ENCODE peak calls at places on chromosome 17, in five cellular contexts. One of them, this sample, is unnamed.

GRCh38 chr17:36930501-36930900 is 6.8 kb upstream of the LHX1 start:
- DNase-seq in fibroblast of lung: no peak
- DNase-seq in cardiac muscle cell: no peak
- DNase-seq in SK-N-SH: no peak
- DNase-seq in IMR-90: no peak
- DNase-seq in this sample: no peak

GRCh38 chr17:42387221-42387657 is 1.0 kb downstream of the STAT3 start:
- DNase-seq in fibroblast of lung: peak; percentile 89
- DNase-seq in SK-N-SH: peak; percentile 41
- DNase-seq in IMR-90: peak; percentile 74
- DNase-seq in cardiac muscle cell: peak; percentile 94
- DNase-seq in this sample: no peak

GRCh38 chr17:46978489-46979022 is 497 bp downstream of the RPRML start:
- DNase-seq in fibroblast of lung: no peak
- DNase-seq in SK-N-SH: peak; percentile 64
- DNase-seq in IMR-90: no peak
- DNase-seq in cardiac muscle cell: peak; percentile 8
- DNase-seq in this sample: peak; percentile 32

GRCh38 chr17:27504188-27504995 is 48.1 kb downstream of the KSR1 start:
- DNase-seq in fibroblast of lung: no peak
- DNase-seq in IMR-90: no peak
- DNase-seq in cardiac muscle cell: peak; percentile 38
- DNase-seq in SK-N-SH: no peak
- DNase-seq in this sample: peak; percentile 84

GRCh38 chr17:28871056-28871579 is 16.3 kb downstream of the ERAL1 start:
- DNase-seq in cardiac muscle cell: no peak
- DNase-seq in fibroblast of lung: no peak
- DNase-seq in IMR-90: no peak
- DNase-seq in SK-N-SH: no peak
- DNase-seq in this sample: peak; percentile 69

GRCh38 chr17:71428897-71429296 is 691.9 kb upstream of the SOX9 start:
- DNase-seq in cardiac muscle cell: no peak
- DNase-seq in fibroblast of lung: no peak
- DNase-seq in SK-N-SH: no peak
- DNase-seq in IMR-90: no peak
- DNase-seq in this sample: no peak

GRCh38 chr17:17689312-17689711 is 8.1 kb downstream of the RAI1 start:
- DNase-seq in cardiac muscle cell: no peak
- DNase-seq in SK-N-SH: no peak
- DNase-seq in fibroblast of lung: no peak
- DNase-seq in IMR-90: no peak
- DNase-seq in this sample: no peak

GRCh38 chr17:28828294-28829040 is 14.1 kb downstream of the FAM222B start:
- DNase-seq in SK-N-SH: no peak
- DNase-seq in cardiac muscle cell: no peak
- DNase-seq in fibroblast of lung: no peak
- DNase-seq in IMR-90: peak; percentile 35
- DNase-seq in this sample: no peak

GRCh38 chr17:68531252-68531651 is 19.0 kb downstream of the PRKAR1A start:
- DNase-seq in IMR-90: no peak
- DNase-seq in fibroblast of lung: no peak
- DNase-seq in SK-N-SH: no peak
- DNase-seq in cardiac muscle cell: no peak
- DNase-seq in this sample: no peak

GRCh38 chr17:68533887-68534700 is 21.9 kb downstream of the PRKAR1A start:
- DNase-seq in cardiac muscle cell: peak; percentile 47
- DNase-seq in SK-N-SH: no peak
- DNase-seq in fibroblast of lung: peak; percentile 84
- DNase-seq in IMR-90: peak; percentile 50
- DNase-seq in this sample: no peak

GRCh38 chr17:68532826-68533225 is 20.6 kb downstream of the PRKAR1A start:
- DNase-seq in fibroblast of lung: no peak
- DNase-seq in cardiac muscle cell: no peak
- DNase-seq in SK-N-SH: no peak
- DNase-seq in IMR-90: no peak
- DNase-seq in this sample: no peak

GRCh38 chr17:68535903-68536302 is 23.7 kb downstream of the PRKAR1A start:
- DNase-seq in fibroblast of lung: no peak
- DNase-seq in SK-N-SH: no peak
- DNase-seq in cardiac muscle cell: no peak
- DNase-seq in IMR-90: no peak
- DNase-seq in this sample: no peak

DNA sequence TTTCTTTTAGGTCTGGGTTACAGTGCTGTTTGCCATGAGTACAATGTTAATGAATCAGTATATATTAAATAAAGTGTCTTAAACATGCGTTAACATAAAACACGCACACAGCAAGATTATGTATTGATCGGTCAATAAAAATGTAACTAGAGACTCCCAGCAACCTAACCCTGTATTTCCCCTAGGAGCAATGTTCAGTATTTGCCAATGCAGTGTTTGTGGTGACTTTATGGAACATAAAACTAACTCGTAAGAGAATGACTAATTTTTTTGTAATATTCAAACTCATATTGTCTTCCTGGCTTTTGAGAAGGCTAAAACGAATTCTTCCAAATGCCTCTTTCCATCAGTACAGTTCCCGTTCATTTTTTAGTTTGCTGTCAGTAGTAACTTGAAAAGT is 22.5 kb downstream of the PRKAR1A start:
- DNase-seq in fibroblast of lung: no peak
- DNase-seq in SK-N-SH: no peak
- DNase-seq in IMR-90: no peak
- DNase-seq in cardiac muscle cell: no peak
- DNase-seq in this sample: no peak
- H3K27ac ChIP-seq in fibroblast of lung: no peak overlapping the region
- H3K27ac ChIP-seq in SK-N-SH: no peak overlapping the region
- H3K27ac ChIP-seq in IMR-90: no peak overlapping the region
- H3K27ac ChIP-seq in cardiac muscle cell: peak overlapping the region; percentile 71
- H3K27ac ChIP-seq in this sample: no peak overlapping the region

DNA sequence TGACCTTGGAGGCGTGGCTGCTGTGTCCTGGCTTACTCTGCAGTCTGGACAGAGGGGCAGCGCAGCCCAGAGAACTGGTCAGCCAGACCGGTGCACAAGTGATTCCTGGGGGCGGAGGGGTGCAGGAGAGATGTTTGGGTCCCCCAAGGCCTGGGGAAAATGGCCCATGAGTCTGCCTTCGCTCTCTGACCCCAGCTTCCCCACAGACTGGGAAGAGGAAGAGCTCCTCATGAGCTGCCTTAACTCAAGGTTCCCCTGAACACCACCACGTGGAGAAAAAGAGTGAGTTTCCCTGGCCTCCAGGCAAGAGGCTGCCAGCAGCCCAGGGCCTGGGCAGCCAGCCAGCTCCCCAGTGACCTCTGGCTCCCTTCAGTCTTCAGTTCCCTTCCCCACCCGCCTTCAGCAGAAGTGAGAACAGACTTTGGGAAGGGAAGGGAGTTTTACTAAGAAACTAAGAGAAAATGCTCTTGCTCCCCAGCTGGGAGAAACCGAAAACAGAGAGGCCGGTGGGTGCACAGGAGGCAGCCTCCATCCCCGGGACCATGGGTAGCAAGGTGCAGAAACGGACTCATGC is 2.0 kb upstream of the C17orf99 start:
- DNase-seq in fibroblast of lung: peak; percentile 96
- DNase-seq in SK-N-SH: peak; percentile 73
- DNase-seq in cardiac muscle cell: peak; percentile 96
- DNase-seq in IMR-90: peak; percentile 76
- DNase-seq in this sample: no peak
- H3K27ac ChIP-seq in fibroblast of lung: no peak overlapping the region
- H3K27ac ChIP-seq in SK-N-SH: no peak overlapping the region
- H3K27ac ChIP-seq in cardiac muscle cell: peak overlapping the region; percentile 28
- H3K27ac ChIP-seq in IMR-90: no peak overlapping the region
- H3K27ac ChIP-seq in this sample: peak overlapping the region; percentile 3

DNA sequence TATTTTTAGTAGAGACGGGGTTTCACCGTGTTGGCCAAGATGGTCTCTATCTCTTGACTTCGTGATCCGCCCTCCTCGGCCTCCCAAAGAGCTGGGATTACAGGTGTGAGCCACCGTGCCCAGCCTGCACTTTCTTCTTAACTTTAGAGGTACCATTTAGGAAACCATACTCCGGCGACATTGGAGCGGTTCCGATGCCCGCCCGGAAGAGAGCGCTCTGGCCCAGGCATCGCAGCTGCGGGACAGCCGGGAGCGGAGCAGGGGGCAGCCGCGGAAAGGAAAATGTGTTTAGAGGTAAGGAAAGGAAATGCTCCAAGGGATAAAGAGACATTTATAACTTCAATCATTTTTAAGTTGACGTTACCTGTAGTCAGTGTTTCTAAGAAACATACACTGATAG is 6.0 kb upstream of the HS3ST3B1 start:
- DNase-seq in fibroblast of lung: no peak
- DNase-seq in IMR-90: no peak
- DNase-seq in SK-N-SH: no peak
- DNase-seq in cardiac muscle cell: no peak
- DNase-seq in this sample: no peak
- H3K27ac ChIP-seq in fibroblast of lung: no peak overlapping the region
- H3K27ac ChIP-seq in IMR-90: no peak overlapping the region
- H3K27ac ChIP-seq in SK-N-SH: no peak overlapping the region
- H3K27ac ChIP-seq in cardiac muscle cell: no peak overlapping the region
- H3K27ac ChIP-seq in this sample: no peak overlapping the region

GRCh38 chr17:15342460-15342859 is 1.1 kb upstream of the TEKT3 start:
- DNase-seq in fibroblast of lung: no peak
- DNase-seq in cardiac muscle cell: peak; percentile 17
- DNase-seq in IMR-90: peak; percentile 12
- DNase-seq in SK-N-SH: no peak
- DNase-seq in this sample: no peak

GRCh38 chr17:15341966-15342365 is 569 bp upstream of the TEKT3 start:
- DNase-seq in fibroblast of lung: no peak
- DNase-seq in IMR-90: no peak
- DNase-seq in cardiac muscle cell: no peak
- DNase-seq in SK-N-SH: no peak
- DNase-seq in this sample: no peak

GRCh38 chr17:15343749-15344148 is 2.4 kb upstream of the TEKT3 start:
- DNase-seq in IMR-90: peak; percentile 75
- DNase-seq in cardiac muscle cell: peak; percentile 46
- DNase-seq in fibroblast of lung: peak; percentile 15
- DNase-seq in SK-N-SH: no peak
- DNase-seq in this sample: no peak

GRCh38 chr17:15340966-15341365 is 431 bp downstream of the TEKT3 start:
- DNase-seq in SK-N-SH: peak; percentile 41
- DNase-seq in fibroblast of lung: no peak
- DNase-seq in cardiac muscle cell: no peak
- DNase-seq in IMR-90: no peak
- DNase-seq in this sample: peak; percentile 11

GRCh38 chr17:15341385-15341849 is at the start of gene TEKT3:
- DNase-seq in IMR-90: peak; percentile 55
- DNase-seq in fibroblast of lung: peak; percentile 66
- DNase-seq in cardiac muscle cell: peak; percentile 78
- DNase-seq in SK-N-SH: peak; percentile 94
- DNase-seq in this sample: peak; percentile 84
- H3K27ac ChIP-seq in IMR-90: no peak within 1 kb of the TSS
- H3K27ac ChIP-seq in fibroblast of lung: no peak within 1 kb of the TSS
- H3K27ac ChIP-seq in cardiac muscle cell: no peak within 1 kb of the TSS
- H3K27ac ChIP-seq in SK-N-SH: no peak within 1 kb of the TSS
- H3K27ac ChIP-seq in this sample: no peak within 1 kb of the TSS

GRCh38 chr17:31499771-31500554 is 108.5 kb downstream of the RAB11FIP4 start:
- DNase-seq in SK-N-SH: peak; percentile 81
- DNase-seq in IMR-90: peak; percentile 22
- DNase-seq in fibroblast of lung: peak; percentile 34
- DNase-seq in cardiac muscle cell: peak; percentile 62
- DNase-seq in this sample: peak; percentile 75
- H3K27ac ChIP-seq in SK-N-SH: no peak overlapping the region
- H3K27ac ChIP-seq in IMR-90: no peak overlapping the region
- H3K27ac ChIP-seq in fibroblast of lung: no peak overlapping the region
- H3K27ac ChIP-seq in cardiac muscle cell: peak overlapping the region; percentile 78
- H3K27ac ChIP-seq in this sample: peak overlapping the region; percentile 17

GRCh38 chr17:40557531-40558299 is 7.6 kb downstream of the CCR7 start:
- DNase-seq in cardiac muscle cell: peak; percentile 67
- DNase-seq in fibroblast of lung: no peak
- DNase-seq in SK-N-SH: no peak
- DNase-seq in IMR-90: no peak
- DNase-seq in this sample: peak; percentile 5

GRCh38 chr17:40559016-40559853 is 6.0 kb downstream of the CCR7 start:
- DNase-seq in IMR-90: no peak
- DNase-seq in fibroblast of lung: no peak
- DNase-seq in SK-N-SH: no peak
- DNase-seq in cardiac muscle cell: peak; percentile 53
- DNase-seq in this sample: peak; percentile 32

GRCh38 chr17:40558651-40559015 is 6.6 kb downstream of the CCR7 start:
- DNase-seq in cardiac muscle cell: no peak
- DNase-seq in fibroblast of lung: no peak
- DNase-seq in IMR-90: no peak
- DNase-seq in SK-N-SH: no peak
- DNase-seq in this sample: peak; percentile 88

GRCh38 chr17:40556884-40557414 is 8.3 kb downstream of the CCR7 start:
- DNase-seq in cardiac muscle cell: peak; percentile 50
- DNase-seq in IMR-90: no peak
- DNase-seq in SK-N-SH: peak; percentile 76
- DNase-seq in fibroblast of lung: no peak
- DNase-seq in this sample: peak; percentile 33

DNA sequence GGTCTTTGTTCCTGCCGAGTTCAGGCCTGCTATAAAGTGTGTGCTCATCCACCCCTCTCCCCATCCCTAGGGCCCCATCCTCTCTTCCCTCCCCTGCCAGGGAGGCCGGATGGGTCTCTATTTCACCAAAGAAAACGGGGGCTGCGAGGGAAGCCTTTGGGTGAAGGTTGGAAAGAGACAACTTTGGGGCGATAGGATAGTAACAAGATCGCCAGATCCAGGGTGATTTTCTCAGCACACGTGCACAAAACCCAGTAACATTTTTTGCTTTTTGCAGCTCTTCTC is 7.0 kb downstream of the CCR7 start:
- DNase-seq in cardiac muscle cell: no peak
- DNase-seq in SK-N-SH: no peak
- DNase-seq in IMR-90: no peak
- DNase-seq in fibroblast of lung: no peak
- DNase-seq in this sample: peak; percentile 7
- H3K27ac ChIP-seq in cardiac muscle cell: no peak overlapping the region
- H3K27ac ChIP-seq in SK-N-SH: no peak overlapping the region
- H3K27ac ChIP-seq in IMR-90: peak overlapping the region; percentile 12
- H3K27ac ChIP-seq in fibroblast of lung: no peak overlapping the region
- H3K27ac ChIP-seq in this sample: peak overlapping the region; percentile 77

DNA sequence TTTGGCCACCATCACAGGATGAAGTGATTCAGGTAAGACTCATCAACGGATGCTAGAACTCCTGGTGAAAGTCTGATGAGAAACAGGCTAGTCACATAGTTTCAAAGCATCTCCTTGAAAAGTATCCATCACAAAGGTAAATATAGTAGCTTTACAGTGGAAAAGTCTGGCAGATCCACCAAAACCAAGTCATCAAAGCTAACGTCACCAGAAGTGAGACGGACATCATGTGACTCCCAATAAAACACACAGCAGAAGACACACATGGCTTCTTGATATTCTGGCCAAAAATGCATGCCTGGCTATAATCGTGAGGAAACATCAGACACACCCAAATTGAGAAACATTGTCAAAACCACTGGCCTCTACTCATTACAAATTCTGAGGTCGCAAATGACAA is 17.9 kb upstream of the TRPV3 start:
- DNase-seq in cardiac muscle cell: peak; percentile 18
- DNase-seq in fibroblast of lung: peak; percentile 48
- DNase-seq in SK-N-SH: no peak
- DNase-seq in IMR-90: peak; percentile 76
- DNase-seq in this sample: no peak
- H3K27ac ChIP-seq in cardiac muscle cell: no peak overlapping the region
- H3K27ac ChIP-seq in fibroblast of lung: no peak overlapping the region
- H3K27ac ChIP-seq in SK-N-SH: no peak overlapping the region
- H3K27ac ChIP-seq in IMR-90: no peak overlapping the region
- H3K27ac ChIP-seq in this sample: no peak overlapping the region

This sample was measured in WERI-Rb-1.